ENCODE peak calls at places on chromosomes 13 and 19, in five cellular contexts. Y is sigmoid colon, P is K562, G is SK-N-SH, I is ovary. W is an unnamed sample. For H3K36me3, the result is how much of the 10 kb centered on the place peaks cover.

GRCh38 chr13:23956106-23956505 is 58.8 kb upstream of the C1QTNF9B start:
- DNase-seq in G (no peak), P (no peak), I (no peak), Y (no peak), W (no peak)

GRCh38 chr13:98454389-98454881 is 122.5 kb downstream of the STK24 start:
- DNase-seq in P (no peak), G (no peak), I (no peak), Y (no peak), W (no peak)

GRCh38 chr19:1470864-1471513 is 8.0 kb downstream of the C19orf25 start:
- DNase-seq in Y (no peak), G (no peak), I (no peak), P (no peak), W (no peak)

GRCh38 chr13:24459234-24459633 is 53.3 kb downstream of the PARP4 start:
- DNase-seq in P (no peak), G (no peak), Y (no peak), I (no peak), W (no peak)

GRCh38 chr19:35266149-35266903 is 2.4 kb upstream of the USF2 start:
- DNase-seq in G (no peak), P (no peak), Y (no peak), I (peak), W (no peak)

GRCh38 chr13:102273111-102273510 is 128.7 kb downstream of the FGF14 start:
- DNase-seq in Y (no peak), G (no peak), I (no peak), P (no peak), W (no peak)

GRCh38 chr13:95858286-95859075 is 181.5 kb downstream of the DNAJC3 start:
- DNase-seq in Y (no peak), I (no peak), G (no peak), P (no peak), W (no peak)

GRCh38 chr13:101757446-101758039 is 305.1 kb downstream of the ITGBL1 start:
- DNase-seq in Y (no peak), P (no peak), G (peak), I (no peak), W (no peak)

GRCh38 chr19:42113641-42114348 is 18.5 kb downstream of the POU2F2 start:
- DNase-seq in P (no peak), Y (no peak), I (no peak), G (no peak), W (no peak)

GRCh38 chr19:55092423-55093318 is 17.0 kb downstream of the EPS8L1 start:
- DNase-seq in I (no peak), Y (no peak), G (no peak), P (peak), W (peak)

GRCh38 chr13:61078976-61079770 is 336.5 kb downstream of the PCDH20 start:
- DNase-seq in Y (no peak), P (no peak), I (no peak), G (no peak), W (no peak)

GRCh38 chr13:97810152-97810551 is 143.3 kb upstream of the IPO5 start:
- DNase-seq in G (peak), Y (no peak), I (no peak), P (no peak), W (no peak)

GRCh38 chr13:89695343-89696257 is 1651.9 kb upstream of the MIR17HG start:
- DNase-seq in P (no peak), Y (no peak), I (no peak), G (peak), W (no peak)

GRCh38 chr13:26978081-26978860 is 193.3 kb downstream of the USP12 start:
- DNase-seq in G (no peak), I (no peak), P (no peak), Y (no peak), W (no peak)

GRCh38 chr13:49411353-49411752 is 32.5 kb downstream of the CAB39L start:
- DNase-seq in G (no peak), I (no peak), P (no peak), Y (no peak), W (no peak)

GRCh38 chr19:46604781-46605355 is 3.7 kb downstream of the CALM3 start:
- DNase-seq in G (peak), I (no peak), P (no peak), Y (peak), W (peak)

GRCh38 chr19:31436121-31436776 is 87.0 kb upstream of the TSHZ3 start:
- DNase-seq in I (no peak), P (no peak), G (no peak), Y (no peak), W (no peak)

GRCh38 chr13:31739226-31739625 is at the start of gene RXFP2:
- DNase-seq in Y (no peak), I (no peak), P (no peak), G (no peak), W (no peak)

GRCh38 chr13:40187324-40187795 is 479.1 kb downstream of the FOXO1 start:
- DNase-seq in P (no peak), G (no peak), Y (no peak), I (no peak), W (no peak)

GRCh38 chr19:51098366-51099069 is 9.7 kb downstream of the CTU1 start:
- DNase-seq in I (peak), G (no peak), P (no peak), Y (peak), W (no peak)

GRCh38 chr13:101575591-101575990 is 123.1 kb downstream of the ITGBL1 start:
- DNase-seq in G (no peak), I (no peak), P (no peak), Y (no peak), W (no peak)

GRCh38 chr19:43634516-43634876 is 5.2 kb downstream of the CADM4 start:
- DNase-seq in P (no peak), G (no peak), I (peak), Y (no peak), W (no peak)

GRCh38 chr13:69601661-69602060 is 506.0 kb upstream of the ATXN8OS start:
- DNase-seq in Y (no peak), P (no peak), G (no peak), I (no peak), W (no peak)

GRCh38 chr13:33202644-33203169 is 82.8 kb downstream of the STARD13 start:
- DNase-seq in G (no peak), Y (no peak), I (no peak), P (no peak), W (no peak)

GRCh38 chr13:69300131-69300530 is 807.5 kb upstream of the ATXN8OS start:
- DNase-seq in I (no peak), G (no peak), Y (no peak), P (no peak), W (no peak)

GRCh38 chr13:49828452-49828851 is 36.0 kb upstream of the KPNA3 start:
- DNase-seq in I (no peak), G (no peak), Y (no peak), P (no peak), W (no peak)

GRCh38 chr13:76331948-76332712 is 554.1 kb downstream of the KCTD12 start:
- DNase-seq in P (no peak), Y (no peak), I (no peak), G (no peak), W (no peak)

GRCh38 chr19:1000591-1001537 is 645 bp downstream of the GRIN3B start:
- DNase-seq in P (no peak), I (no peak), Y (no peak), G (peak), W (no peak)

GRCh38 chr19:50329146-50329925 is at the start of gene KCNC3:
- DNase-seq in I (peak), G (peak), P (peak), Y (peak), W (peak)

GRCh38 chr13:45280751-45281634 is 60.0 kb downstream of the TPT1 start:
- DNase-seq in Y (peak), I (peak), P (peak), G (peak), W (no peak)

GRCh38 chr13:100106705-100107104 is 17.8 kb downstream of the PCCA start:
- DNase-seq in P (no peak), I (no peak), Y (no peak), G (no peak), W (no peak)

GRCh38 chr13:85806553-85807175 is 7.4 kb upstream of the SLITRK6 start:
- DNase-seq in I (no peak), P (no peak), Y (no peak), G (peak), W (no peak)

GRCh38 chr13:23701646-23702045 is 131.4 kb downstream of the TNFRSF19 start:
- DNase-seq in G (no peak), I (peak), P (no peak), Y (peak), W (peak)

GRCh38 chr19:1247747-1248453 is 483 bp upstream of the MIDN start:
- DNase-seq in Y (peak), I (peak), G (peak), P (peak), W (no peak)

GRCh38 chr13:49097374-49097773 is 121.7 kb downstream of the FNDC3A start:
- DNase-seq in I (no peak), G (no peak), P (no peak), Y (no peak), W (no peak)

GRCh38 chr13:21297452-21297851 is 121.0 kb downstream of the MRPL57 start:
- DNase-seq in I (no peak), Y (no peak), P (no peak), G (no peak), W (no peak)

GRCh38 chr13:21297914-21298831 is 121.7 kb downstream of the MRPL57 start:
- DNase-seq in Y (peak), P (peak), G (peak), I (peak), W (peak)
- H3K4me3 ChIP-seq in Y (peak), P (peak), G (peak), I (peak), W (peak)

GRCh38 chr19:16645140-16645539 is 14.8 kb downstream of the SMIM7 start:
- DNase-seq in P (no peak), I (no peak), Y (no peak), G (no peak), W (no peak)
- H3K36me3 ChIP-seq in P (half or more), I (under half), Y (half or more), G (half or more), W (half or more)

GRCh38 chr13:66519259-66519658 is 710.9 kb downstream of the PCDH9 start:
- DNase-seq in G (peak), I (no peak), Y (no peak), P (no peak), W (no peak)

GRCh38 chr13:66518068-66518467 is 712.1 kb downstream of the PCDH9 start:
- DNase-seq in G (no peak), P (no peak), Y (no peak), I (no peak), W (no peak)

GRCh38 chr13:66520511-66521390 is 709.4 kb downstream of the PCDH9 start:
- DNase-seq in Y (no peak), G (peak), P (no peak), I (no peak), W (no peak)
- TF ChIP-seq EP300 in Y (no peak), G (no peak), P (no peak), I (no peak), W (no peak)

DNA sequence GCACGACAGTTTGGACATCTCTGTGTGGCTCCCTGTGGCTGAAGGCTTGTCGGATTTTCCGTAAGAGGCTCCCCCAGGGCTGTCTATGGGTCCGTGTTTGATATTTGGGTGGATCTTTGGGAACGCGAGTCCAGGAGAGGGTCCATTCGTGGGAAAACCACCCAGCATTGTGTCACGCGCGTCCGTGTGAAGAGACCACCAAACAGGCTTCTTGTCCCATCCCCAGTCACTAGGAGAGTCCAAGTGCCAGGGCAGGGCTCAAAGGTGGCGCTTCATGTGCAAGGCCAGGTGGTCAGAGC is 2.4 kb downstream of the KLF1 start:
- DNase-seq in G (no peak), Y (no peak), P (no peak), I (no peak), W (no peak)
- H3K4me3 ChIP-seq in G (no peak), Y (no peak), P (peak), I (no peak), W (peak)

DNA sequence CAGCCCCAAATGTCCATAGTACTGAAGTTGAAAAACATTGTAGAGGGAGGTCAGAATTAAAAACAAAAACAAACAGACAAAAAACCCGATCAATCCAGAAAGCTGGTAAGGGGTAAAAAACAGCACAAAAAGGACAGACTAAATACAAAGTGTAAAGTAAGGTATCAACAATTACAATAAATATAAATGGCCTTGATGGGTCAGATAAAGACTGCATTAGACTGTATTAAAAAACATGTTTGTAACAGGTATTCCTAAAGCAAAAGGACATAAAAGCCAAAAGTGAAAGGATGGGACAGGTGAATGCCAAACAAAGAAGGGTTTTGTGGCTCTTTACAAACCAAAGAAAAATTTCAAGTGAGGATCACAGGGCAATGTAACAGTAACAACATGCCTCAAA is 16.3 kb downstream of the ZNF329 start:
- DNase-seq in Y (no peak), P (no peak), G (no peak), I (no peak), W (no peak)
- H3K36me3 ChIP-seq in Y (half or more), P (under half), G (half or more), I (under half), W (half or more)

GRCh38 chr13:22487932-22488331 is 692.8 kb upstream of the SGCG start:
- DNase-seq in P (no peak), I (no peak), Y (no peak), G (no peak), W (no peak)

GRCh38 chr13:22489771-22490170 is 691.0 kb upstream of the SGCG start:
- DNase-seq in P (no peak), Y (no peak), G (no peak), I (no peak), W (no peak)

GRCh38 chr13:22482496-22483000 is 698.2 kb upstream of the SGCG start:
- DNase-seq in Y (no peak), P (no peak), I (no peak), G (no peak), W (no peak)

GRCh38 chr13:22483276-22483675 is 697.5 kb upstream of the SGCG start:
- DNase-seq in P (no peak), G (no peak), I (no peak), Y (no peak), W (no peak)

DNA sequence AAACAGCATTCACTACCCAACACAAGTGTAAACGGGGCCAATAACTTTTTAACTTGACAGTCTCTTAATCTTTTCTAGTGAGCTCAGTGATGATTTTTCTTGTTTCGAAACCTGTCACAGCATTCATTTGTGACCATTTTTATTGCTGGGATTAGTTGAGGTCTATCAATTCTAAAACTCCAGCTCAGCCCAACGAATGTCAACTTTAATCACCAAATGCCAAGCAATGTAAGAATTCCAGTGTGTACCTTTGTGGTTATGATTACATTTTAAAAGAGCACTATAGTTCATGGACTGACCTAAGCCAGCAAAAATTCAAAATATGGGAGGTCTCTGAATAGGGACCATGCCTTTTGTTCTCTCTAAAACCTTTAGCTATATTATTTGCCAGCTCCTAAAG is 694.3 kb upstream of the SGCG start:
- DNase-seq in G (no peak), P (no peak), I (no peak), Y (no peak), W (no peak)
- TF ChIP-seq EP300 in G (no peak), P (no peak), I (no peak), Y (no peak), W (no peak)

GRCh38 chr19:2524840-2525723 is 49.2 kb downstream of the GADD45B start:
- DNase-seq in G (no peak), P (no peak), Y (no peak), I (no peak), W (no peak)
- H3K4me3 ChIP-seq in G (peak), P (peak), Y (no peak), I (no peak), W (peak)

GRCh38 chr19:15368051-15368632 is 11.4 kb downstream of the AKAP8 start:
- DNase-seq in Y (no peak), P (no peak), I (no peak), G (no peak), W (no peak)
- H3K36me3 ChIP-seq in Y (half or more), P (half or more), I (under half), G (under half), W (half or more)

W was measured in suprapubic skin.